ENCODE peak calls at places on chromosomes 4 and X, in nine cellular contexts. One of them, this sample, is unnamed.

GRCh38 chrX:130179170-130179569 is 7.4 kb downstream of the RAB33A start:
- DNase-seq in body of pancreas: no peak
- DNase-seq in tibial artery: no peak
- DNase-seq in stimulated activated CD4-positive, alpha-beta T cell treated with anti-CD3 and anti-CD28 coated beads, Interleukin-4, amount 100 ng/mL, for 48 hours: no peak
- DNase-seq in nucleus accumbens: no peak
- DNase-seq in WTC11: no peak
- DNase-seq in bronchial epithelial cell: no peak
- DNase-seq in left cardiac atrium: no peak
- DNase-seq in iris pigment epithelial cell: no peak
- DNase-seq in this sample: no peak

GRCh38 chr4:64774626-64775025 is 365.4 kb upstream of the TECRL start:
- DNase-seq in body of pancreas: no peak
- DNase-seq in tibial artery: no peak
- DNase-seq in stimulated activated CD4-positive, alpha-beta T cell treated with anti-CD3 and anti-CD28 coated beads, Interleukin-4, amount 100 ng/mL, for 48 hours: no peak
- DNase-seq in nucleus accumbens: no peak
- DNase-seq in WTC11: no peak
- DNase-seq in bronchial epithelial cell: no peak
- DNase-seq in left cardiac atrium: no peak
- DNase-seq in iris pigment epithelial cell: peak
- DNase-seq in this sample: no peak

GRCh38 chr4:118881512-118882146 is 7.0 kb upstream of the SYNPO2 start:
- DNase-seq in body of pancreas: no peak
- DNase-seq in tibial artery: no peak
- DNase-seq in stimulated activated CD4-positive, alpha-beta T cell treated with anti-CD3 and anti-CD28 coated beads, Interleukin-4, amount 100 ng/mL, for 48 hours: no peak
- DNase-seq in nucleus accumbens: no peak
- DNase-seq in WTC11: no peak
- DNase-seq in bronchial epithelial cell: peak
- DNase-seq in left cardiac atrium: no peak
- DNase-seq in iris pigment epithelial cell: no peak
- DNase-seq in this sample: no peak

GRCh38 chr4:93835929-93836328 is 7.4 kb downstream of the ATOH1 start:
- DNase-seq in body of pancreas: no peak
- DNase-seq in tibial artery: no peak
- DNase-seq in stimulated activated CD4-positive, alpha-beta T cell treated with anti-CD3 and anti-CD28 coated beads, Interleukin-4, amount 100 ng/mL, for 48 hours: no peak
- DNase-seq in nucleus accumbens: no peak
- DNase-seq in WTC11: no peak
- DNase-seq in bronchial epithelial cell: no peak
- DNase-seq in left cardiac atrium: no peak
- DNase-seq in iris pigment epithelial cell: no peak
- DNase-seq in this sample: no peak

GRCh38 chrX:12804655-12805054 is 13.4 kb downstream of the PRPS2 start:
- DNase-seq in body of pancreas: no peak
- DNase-seq in tibial artery: no peak
- DNase-seq in stimulated activated CD4-positive, alpha-beta T cell treated with anti-CD3 and anti-CD28 coated beads, Interleukin-4, amount 100 ng/mL, for 48 hours: no peak
- DNase-seq in nucleus accumbens: no peak
- DNase-seq in WTC11: no peak
- DNase-seq in bronchial epithelial cell: peak
- DNase-seq in left cardiac atrium: no peak
- DNase-seq in iris pigment epithelial cell: no peak
- DNase-seq in this sample: no peak

GRCh38 chr4:184066584-184067300 is 150.9 kb downstream of the ENPP6 start:
- DNase-seq in body of pancreas: peak
- DNase-seq in tibial artery: no peak
- DNase-seq in stimulated activated CD4-positive, alpha-beta T cell treated with anti-CD3 and anti-CD28 coated beads, Interleukin-4, amount 100 ng/mL, for 48 hours: no peak
- DNase-seq in nucleus accumbens: no peak
- DNase-seq in WTC11: no peak
- DNase-seq in bronchial epithelial cell: no peak
- DNase-seq in left cardiac atrium: no peak
- DNase-seq in iris pigment epithelial cell: no peak
- DNase-seq in this sample: no peak

GRCh38 chr4:86614896-86615295 is 20.8 kb downstream of the PTPN13 start:
- DNase-seq in body of pancreas: no peak
- DNase-seq in tibial artery: no peak
- DNase-seq in stimulated activated CD4-positive, alpha-beta T cell treated with anti-CD3 and anti-CD28 coated beads, Interleukin-4, amount 100 ng/mL, for 48 hours: no peak
- DNase-seq in nucleus accumbens: no peak
- DNase-seq in WTC11: no peak
- DNase-seq in bronchial epithelial cell: no peak
- DNase-seq in left cardiac atrium: no peak
- DNase-seq in iris pigment epithelial cell: no peak
- DNase-seq in this sample: no peak

GRCh38 chr4:68494688-68495087 is 47.4 kb downstream of the TMPRSS11E start:
- DNase-seq in body of pancreas: no peak
- DNase-seq in tibial artery: no peak
- DNase-seq in stimulated activated CD4-positive, alpha-beta T cell treated with anti-CD3 and anti-CD28 coated beads, Interleukin-4, amount 100 ng/mL, for 48 hours: no peak
- DNase-seq in nucleus accumbens: no peak
- DNase-seq in WTC11: no peak
- DNase-seq in bronchial epithelial cell: no peak
- DNase-seq in left cardiac atrium: no peak
- DNase-seq in iris pigment epithelial cell: no peak
- DNase-seq in this sample: no peak

GRCh38 chrX:17860811-17861495 is at the start of gene RAI2:
- DNase-seq in body of pancreas: peak
- DNase-seq in tibial artery: no peak
- DNase-seq in stimulated activated CD4-positive, alpha-beta T cell treated with anti-CD3 and anti-CD28 coated beads, Interleukin-4, amount 100 ng/mL, for 48 hours: no peak
- DNase-seq in nucleus accumbens: no peak
- DNase-seq in WTC11: peak
- DNase-seq in bronchial epithelial cell: no peak
- DNase-seq in left cardiac atrium: peak
- DNase-seq in iris pigment epithelial cell: no peak
- DNase-seq in this sample: no peak

GRCh38 chr4:1644906-1645657 is 39.0 kb downstream of the FAM53A start:
- DNase-seq in body of pancreas: no peak
- DNase-seq in tibial artery: peak
- DNase-seq in stimulated activated CD4-positive, alpha-beta T cell treated with anti-CD3 and anti-CD28 coated beads, Interleukin-4, amount 100 ng/mL, for 48 hours: no peak
- DNase-seq in nucleus accumbens: no peak
- DNase-seq in WTC11: no peak
- DNase-seq in bronchial epithelial cell: peak
- DNase-seq in left cardiac atrium: peak
- DNase-seq in iris pigment epithelial cell: peak
- DNase-seq in this sample: peak

GRCh38 chr4:6097581-6097980 is 79.3 kb upstream of the C4orf50 start:
- DNase-seq in body of pancreas: no peak
- DNase-seq in tibial artery: peak
- DNase-seq in stimulated activated CD4-positive, alpha-beta T cell treated with anti-CD3 and anti-CD28 coated beads, Interleukin-4, amount 100 ng/mL, for 48 hours: no peak
- DNase-seq in nucleus accumbens: no peak
- DNase-seq in WTC11: no peak
- DNase-seq in bronchial epithelial cell: no peak
- DNase-seq in left cardiac atrium: no peak
- DNase-seq in iris pigment epithelial cell: no peak
- DNase-seq in this sample: no peak

GRCh38 chr4:87848622-87849351 is 16.0 kb downstream of the MEPE start:
- DNase-seq in body of pancreas: peak
- DNase-seq in tibial artery: peak
- DNase-seq in stimulated activated CD4-positive, alpha-beta T cell treated with anti-CD3 and anti-CD28 coated beads, Interleukin-4, amount 100 ng/mL, for 48 hours: no peak
- DNase-seq in nucleus accumbens: no peak
- DNase-seq in WTC11: peak
- DNase-seq in bronchial epithelial cell: peak
- DNase-seq in left cardiac atrium: peak
- DNase-seq in iris pigment epithelial cell: peak
- DNase-seq in this sample: peak

GRCh38 chrX:20514358-20514757 is 247.6 kb upstream of the RPS6KA3 start:
- DNase-seq in body of pancreas: no peak
- DNase-seq in tibial artery: no peak
- DNase-seq in stimulated activated CD4-positive, alpha-beta T cell treated with anti-CD3 and anti-CD28 coated beads, Interleukin-4, amount 100 ng/mL, for 48 hours: no peak
- DNase-seq in nucleus accumbens: no peak
- DNase-seq in WTC11: no peak
- DNase-seq in bronchial epithelial cell: peak
- DNase-seq in left cardiac atrium: no peak
- DNase-seq in iris pigment epithelial cell: peak
- DNase-seq in this sample: peak

GRCh38 chr4:89064848-89065247 is 7.9 kb upstream of the FAM13A start:
- DNase-seq in body of pancreas: no peak
- DNase-seq in tibial artery: no peak
- DNase-seq in stimulated activated CD4-positive, alpha-beta T cell treated with anti-CD3 and anti-CD28 coated beads, Interleukin-4, amount 100 ng/mL, for 48 hours: no peak
- DNase-seq in nucleus accumbens: no peak
- DNase-seq in WTC11: no peak
- DNase-seq in bronchial epithelial cell: peak
- DNase-seq in left cardiac atrium: no peak
- DNase-seq in iris pigment epithelial cell: peak
- DNase-seq in this sample: no peak

GRCh38 chr4:110467400-110467799 is 8.6 kb upstream of the ENPEP start:
- DNase-seq in body of pancreas: no peak
- DNase-seq in tibial artery: no peak
- DNase-seq in stimulated activated CD4-positive, alpha-beta T cell treated with anti-CD3 and anti-CD28 coated beads, Interleukin-4, amount 100 ng/mL, for 48 hours: no peak
- DNase-seq in nucleus accumbens: no peak
- DNase-seq in WTC11: no peak
- DNase-seq in bronchial epithelial cell: no peak
- DNase-seq in left cardiac atrium: no peak
- DNase-seq in iris pigment epithelial cell: no peak
- DNase-seq in this sample: no peak

GRCh38 chrX:153595859-153596857 is 2.8 kb downstream of the CCNQ start:
- DNase-seq in body of pancreas: peak
- DNase-seq in tibial artery: no peak
- DNase-seq in stimulated activated CD4-positive, alpha-beta T cell treated with anti-CD3 and anti-CD28 coated beads, Interleukin-4, amount 100 ng/mL, for 48 hours: no peak
- DNase-seq in nucleus accumbens: no peak
- DNase-seq in WTC11: no peak
- DNase-seq in bronchial epithelial cell: no peak
- DNase-seq in left cardiac atrium: no peak
- DNase-seq in iris pigment epithelial cell: no peak
- DNase-seq in this sample: no peak